ENCODE peak calls at places on chromosome 12, in eight cellular contexts. B, Y, H, R, E, M, A and J are unnamed samples.

GRCh38 chr12:2360630-2361170 is 307.9 kb downstream of the CACNA1C start:
- DNase-seq in B (no peak), Y (no peak), H (no peak), R (no peak), E (no peak), M (peak; percentile 19), A (no peak), J (no peak)

GRCh38 chr12:122891661-122892525 is 4.0 kb downstream of the VPS37B start:
- DNase-seq in B (peak; percentile 79), Y (no peak), H (peak; percentile 48), R (no peak), E (no peak), M (peak; percentile 88), A (no peak), J (peak; percentile 64)

GRCh38 chr12:31370645-31371620 is 45.0 kb upstream of the SINHCAF start:
- DNase-seq in B (peak; percentile 97), Y (no peak), H (no peak), R (no peak), E (peak; percentile 77), M (no peak), A (no peak), J (peak; percentile 92)

GRCh38 chr12:1827806-1828805 is 7.7 kb downstream of the LRTM2 start:
- DNase-seq in B (no peak), Y (no peak), H (no peak), R (no peak), E (no peak), M (no peak), A (no peak), J (no peak)

GRCh38 chr12:120490833-120491512 is 4.9 kb upstream of the DYNLL1 start:
- DNase-seq in B (no peak), Y (no peak), H (no peak), R (no peak), E (no peak), M (no peak), A (no peak), J (no peak)

GRCh38 chr12:131147894-131148293 is 194.2 kb downstream of the ADGRD1 start:
- DNase-seq in B (no peak), Y (no peak), H (no peak), R (no peak), E (no peak), M (no peak), A (no peak), J (no peak)

GRCh38 chr12:57775563-57776246 is 3.3 kb downstream of the EEF1AKMT3 start:
- DNase-seq in B (peak; percentile 34), Y (no peak), H (peak; percentile 27), R (no peak), E (no peak), M (no peak), A (peak; percentile 44), J (no peak)

GRCh38 chr12:57929092-57929830 is 12.1 kb upstream of the ATP23 start:
- DNase-seq in B (no peak), Y (no peak), H (no peak), R (no peak), E (no peak), M (no peak), A (no peak), J (no peak)

GRCh38 chr12:123937707-123938600 is 34.7 kb downstream of the CCDC92 start:
- DNase-seq in B (no peak), Y (no peak), H (peak; percentile 50), R (no peak), E (no peak), M (no peak), A (no peak), J (no peak)

GRCh38 chr12:64611430-64612286 is 1.4 kb downstream of the RASSF3 start:
- DNase-seq in B (no peak), Y (peak; percentile 66), H (peak; percentile 35), R (no peak), E (peak; percentile 50), M (peak; percentile 39), A (peak; percentile 37), J (peak; percentile 41)

GRCh38 chr12:43316506-43316905 is 235.5 kb downstream of the ADAMTS20 start:
- DNase-seq in B (no peak), Y (no peak), H (no peak), R (no peak), E (no peak), M (no peak), A (no peak), J (no peak)

GRCh38 chr12:81670759-81671158 is 88.4 kb downstream of the PPFIA2 start:
- DNase-seq in B (no peak), Y (no peak), H (no peak), R (no peak), E (no peak), M (no peak), A (no peak), J (no peak)

GRCh38 chr12:3255071-3255470 is 177.9 kb downstream of the TSPAN9 start:
- DNase-seq in B (no peak), Y (no peak), H (no peak), R (no peak), E (no peak), M (no peak), A (no peak), J (no peak)

GRCh38 chr12:69548687-69549086 is 36.6 kb upstream of the CCT2 start:
- DNase-seq in B (no peak), Y (no peak), H (no peak), R (no peak), E (no peak), M (no peak), A (no peak), J (no peak)

GRCh38 chr12:4934651-4935050 is 24.9 kb downstream of the KCNA1 start:
- DNase-seq in B (no peak), Y (no peak), H (no peak), R (no peak), E (no peak), M (peak; percentile 30), A (no peak), J (no peak)

GRCh38 chr12:56806303-56806702 is 43.2 kb downstream of the HSD17B6 start:
- DNase-seq in B (no peak), Y (no peak), H (no peak), R (no peak), E (no peak), M (no peak), A (no peak), J (no peak)

GRCh38 chr12:6384499-6385436 is 806 bp downstream of the LTBR start:
- DNase-seq in B (no peak), Y (no peak), H (no peak), R (no peak), E (peak; percentile 5), M (no peak), A (no peak), J (no peak)

GRCh38 chr12:6382371-6382770 is 1.6 kb upstream of the LTBR start:
- DNase-seq in B (peak; percentile 44), Y (no peak), H (no peak), R (no peak), E (no peak), M (no peak), A (no peak), J (peak; percentile 40)

GRCh38 chr12:6386522-6386921 is 2.6 kb downstream of the LTBR start:
- DNase-seq in B (no peak), Y (no peak), H (no peak), R (no peak), E (no peak), M (no peak), A (no peak), J (no peak)

GRCh38 chr12:6386038-6386437 is 2.1 kb downstream of the LTBR start:
- DNase-seq in B (no peak), Y (no peak), H (no peak), R (no peak), E (no peak), M (no peak), A (no peak), J (no peak)

GRCh38 chr12:6383572-6384498 is at the start of gene LTBR:
- DNase-seq in B (peak; percentile 83), Y (no peak), H (no peak), R (no peak), E (peak; percentile 95), M (peak; percentile 87), A (no peak), J (peak; percentile 49)
- H3K4me2 ChIP-seq in B (peak within 1 kb of the TSS; percentile 68), Y (no peak within 1 kb of the TSS), H (peak within 1 kb of the TSS; percentile 34), R (peak within 1 kb of the TSS; percentile 86), E (peak within 1 kb of the TSS; percentile 90), M (peak within 1 kb of the TSS; percentile 96), A (no peak within 1 kb of the TSS), J (no peak within 1 kb of the TSS)

DNA sequence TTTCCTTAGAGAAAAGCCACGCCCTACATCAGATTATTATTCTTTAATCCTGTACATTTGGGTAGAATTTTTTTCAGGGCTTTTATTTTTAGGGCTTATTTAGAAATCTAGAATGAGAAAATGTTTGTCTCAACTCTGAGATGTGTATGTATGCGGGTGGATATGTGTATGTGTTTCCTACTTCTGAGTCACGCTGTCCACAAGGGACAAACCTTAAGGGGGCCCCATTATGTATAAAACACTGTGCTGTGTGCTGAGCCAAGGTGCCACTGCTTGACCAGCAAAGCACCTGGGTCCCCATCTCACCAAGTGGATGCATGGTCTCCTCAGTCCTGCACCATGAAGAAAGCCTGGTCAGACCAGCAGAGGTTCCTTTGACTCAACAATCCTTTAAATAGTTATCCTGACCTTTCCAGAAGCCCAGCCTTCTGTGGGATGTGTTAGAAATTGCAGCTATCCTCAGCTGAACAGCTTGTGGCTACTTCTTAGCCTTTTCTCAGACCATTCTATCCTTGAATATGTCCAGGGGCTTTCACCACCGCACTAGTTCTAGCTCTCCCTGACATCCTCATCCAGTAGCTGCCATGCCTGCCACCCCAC is 57.7 kb upstream of the STK38L start:
- DNase-seq in B (no peak), Y (no peak), H (no peak), R (no peak), E (no peak), M (no peak), A (no peak), J (no peak)
- TF ChIP-seq CTCF in B (no peak), Y (no peak), H (no peak), R (no peak), E (no peak), M (no peak), A (no peak), J (no peak)

GRCh38 chr12:51822956-51823355 is 25.6 kb downstream of the FIGNL2 start:
- DNase-seq in B (no peak), Y (no peak), H (no peak), R (no peak), E (no peak), M (no peak), A (no peak), J (no peak)

GRCh38 chr12:51822261-51822616 is 26.3 kb downstream of the FIGNL2 start:
- DNase-seq in B (no peak), Y (no peak), H (no peak), R (no peak), E (no peak), M (no peak), A (no peak), J (no peak)

GRCh38 chr12:51819851-51820720 is 28.4 kb downstream of the FIGNL2 start:
- DNase-seq in B (peak; percentile 22), Y (peak; percentile 54), H (no peak), R (no peak), E (no peak), M (no peak), A (no peak), J (peak; percentile 24)

GRCh38 chr12:51821423-51822260 is 26.9 kb downstream of the FIGNL2 start:
- DNase-seq in B (peak; percentile 55), Y (no peak), H (no peak), R (no peak), E (no peak), M (no peak), A (no peak), J (peak; percentile 66)

GRCh38 chr12:51820721-51821422 is 27.6 kb downstream of the FIGNL2 start:
- DNase-seq in B (peak; percentile 84), Y (peak; percentile 97), H (no peak), R (no peak), E (no peak), M (peak; percentile 74), A (no peak), J (peak; percentile 92)
- TF ChIP-seq EZH2phosphoT487 in B (no peak), Y (no peak), H (no peak), R (no peak), E (no peak), M (no peak), A (no peak), J (no peak)

GRCh38 chr12:46300906-46301305 is 32.1 kb upstream of the SLC38A1 start:
- DNase-seq in B (no peak), Y (no peak), H (peak; percentile 20), R (no peak), E (no peak), M (no peak), A (peak; percentile 48), J (no peak)
- H3K4me2 ChIP-seq in B (no peak overlapping the region), Y (no peak overlapping the region), H (no peak overlapping the region), R (no peak overlapping the region), E (no peak overlapping the region), M (no peak overlapping the region), A (peak overlapping the region; percentile 36), J (no peak overlapping the region)